ENCODE peak calls at places on chromosomes 5 and 9, in seven cellular contexts. B is tibial artery, D is type B pancreatic cell, C is NB4, X is mucosa of descending colon, G is body of pancreas, T is fibroblast of pulmonary artery. S is an unnamed sample.

GRCh38 chr9:94865599-94866456 is 139.3 kb downstream of the AOPEP start:
- DNase-seq in B (peak; percentile 51), D (no peak), C (no peak), X (no peak), G (no peak), T (no peak), S (no peak)

GRCh38 chr5:4370218-4370617 is 769.9 kb upstream of the ADAMTS16 start:
- DNase-seq in B (no peak), D (no peak), C (no peak), X (no peak), G (no peak), T (no peak), S (no peak)

GRCh38 chr5:8057764-8058163 is 188.8 kb downstream of the MTRR start:
- DNase-seq in B (no peak), D (no peak), C (no peak), X (no peak), G (peak; percentile 7), T (peak; percentile 7), S (no peak)

GRCh38 chr5:93099902-93100347 is 481.1 kb downstream of the NR2F1-AS1 start:
- DNase-seq in B (no peak), D (no peak), C (no peak), X (no peak), G (no peak), T (no peak), S (no peak)

GRCh38 chr5:73450672-73451217 is 2.2 kb upstream of the FOXD1 start:
- DNase-seq in B (no peak), D (no peak), C (no peak), X (no peak), G (no peak), T (no peak), S (no peak)

GRCh38 chr5:132662925-132663770 is 5.2 kb downstream of the IL13 start:
- DNase-seq in B (no peak), D (no peak), C (peak; percentile 76), X (no peak), G (no peak), T (peak; percentile 14), S (no peak)

GRCh38 chr5:139696894-139697658 is 48.9 kb downstream of the CXXC5 start:
- DNase-seq in B (peak; percentile 74), D (no peak), C (peak; percentile 78), X (peak; percentile 78), G (peak; percentile 89), T (peak; percentile 77), S (peak; percentile 48)

GRCh38 chr9:4242239-4242638 is 57.6 kb downstream of the GLIS3 start:
- DNase-seq in B (no peak), D (no peak), C (no peak), X (no peak), G (no peak), T (no peak), S (no peak)

GRCh38 chr9:136187683-136188586 is 17.0 kb downstream of the LHX3 start:
- DNase-seq in B (no peak), D (no peak), C (no peak), X (no peak), G (no peak), T (no peak), S (no peak)

GRCh38 chr5:173659423-173659822 is 43.0 kb upstream of the BOD1 start:
- DNase-seq in B (no peak), D (no peak), C (peak; percentile 21), X (no peak), G (no peak), T (no peak), S (no peak)

GRCh38 chr9:97307091-97307490 is 368 bp upstream of the CCDC180 start:
- DNase-seq in B (peak; percentile 57), D (no peak), C (no peak), X (peak; percentile 86), G (peak; percentile 93), T (peak; percentile 63), S (peak; percentile 65)
- TF ChIP-seq CTCF in B (no peak), D (peak; percentile 52), C (no peak), X (no peak), G (peak; percentile 29), T (no peak), S (peak; percentile 27)

DNA sequence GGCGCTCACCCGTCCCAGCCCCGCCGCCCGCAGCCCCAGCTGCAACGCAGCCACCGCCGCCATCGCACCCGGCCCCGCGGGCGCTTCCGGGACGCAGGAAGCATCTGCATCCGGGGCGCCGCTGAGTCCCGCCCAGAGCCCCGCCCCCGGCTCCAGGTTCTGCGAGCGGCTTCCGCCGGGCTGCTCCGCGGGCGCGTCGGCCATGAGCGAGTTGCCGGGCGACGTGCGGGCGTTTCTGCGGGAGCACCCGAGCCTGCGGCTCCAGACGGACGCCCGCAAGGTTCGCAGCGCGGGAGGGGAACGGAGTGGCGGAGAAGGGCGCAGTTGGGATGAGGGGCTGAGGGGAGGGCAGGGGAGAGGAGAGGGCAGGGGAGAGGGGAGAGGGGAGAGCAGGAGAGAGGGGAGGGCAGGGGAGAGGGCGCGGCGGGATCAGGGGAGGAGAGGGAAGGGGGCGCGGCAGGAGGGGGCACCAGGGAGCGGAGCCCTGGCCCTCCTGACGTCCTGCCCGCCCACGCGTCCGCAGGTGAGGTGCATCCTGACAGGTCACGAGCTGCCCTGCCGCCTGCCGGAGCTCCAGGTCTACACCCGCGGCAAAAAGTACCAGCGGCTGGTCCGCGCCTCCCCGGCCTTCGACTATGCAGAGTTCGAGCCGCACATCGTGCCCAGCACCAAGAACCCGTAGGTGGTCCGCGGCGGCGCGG is at the start of the genes SURF1 and SURF2:
- DNase-seq in B (peak; percentile 83), D (peak; percentile 86), C (peak; percentile 88), X (peak; percentile 94), G (peak; percentile 91), T (peak; percentile 72), S (peak; percentile 79)
- TF ChIP-seq CTCF in B (no peak), D (peak; percentile 24), C (no peak), X (no peak), G (peak; percentile 17), T (no peak), S (peak; percentile 29)

DNA sequence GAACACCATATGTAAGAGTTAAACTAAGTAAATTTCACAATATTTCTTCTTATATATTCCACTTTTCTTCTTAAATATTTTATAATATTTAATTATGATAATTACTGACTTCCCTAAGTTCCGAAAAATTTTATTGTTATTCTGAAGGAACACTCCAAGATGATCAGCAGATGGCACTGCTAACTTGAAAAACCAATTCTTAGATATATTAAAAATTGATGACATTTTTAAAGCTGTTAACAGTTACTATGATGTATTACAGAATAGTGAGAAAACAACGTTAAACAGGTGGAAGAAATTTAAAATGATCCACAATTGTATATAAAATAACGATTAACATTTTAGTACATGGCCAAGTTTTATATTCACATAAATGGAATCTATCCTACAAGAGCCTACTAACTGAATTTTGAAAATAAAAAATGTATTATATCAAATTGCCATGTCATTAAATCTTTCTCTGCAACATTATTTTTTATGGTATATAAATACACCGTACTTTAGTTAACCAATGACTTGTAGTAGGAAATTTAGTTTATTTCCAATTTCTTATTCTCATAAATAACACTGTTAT is 30.1 kb upstream of the MUSK start:
- DNase-seq in B (no peak), D (no peak), C (peak; percentile 7), X (no peak), G (no peak), T (peak; percentile 71), S (no peak)
- TF ChIP-seq CTCF in B (peak; percentile 51), D (peak; percentile 69), C (no peak), X (no peak), G (no peak), T (peak; percentile 44), S (peak; percentile 40)

DNA sequence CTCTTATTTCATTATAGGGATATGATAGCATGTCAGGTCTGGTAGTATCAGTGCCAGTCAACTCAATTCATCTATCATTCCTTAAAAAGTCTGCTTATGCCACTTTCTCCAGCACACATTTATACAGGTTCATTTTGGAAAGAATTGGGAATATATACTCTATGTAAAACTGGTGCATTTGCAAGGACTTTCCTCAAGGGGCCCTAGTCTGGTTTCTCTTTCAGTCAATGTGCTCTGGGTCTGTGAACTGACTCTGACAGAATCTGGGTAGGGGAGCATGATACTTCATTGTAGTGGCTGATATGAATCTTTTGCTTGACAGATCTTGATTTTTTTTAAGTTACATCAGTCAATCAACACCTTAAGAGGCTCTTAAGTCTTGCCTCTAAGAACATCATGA is 313.9 kb downstream of the HTR1A start:
- DNase-seq in B (no peak), D (no peak), C (no peak), X (no peak), G (no peak), T (no peak), S (no peak)
- TF ChIP-seq CTCF in B (no peak), D (no peak), C (no peak), X (no peak), G (no peak), T (no peak), S (no peak)

DNA sequence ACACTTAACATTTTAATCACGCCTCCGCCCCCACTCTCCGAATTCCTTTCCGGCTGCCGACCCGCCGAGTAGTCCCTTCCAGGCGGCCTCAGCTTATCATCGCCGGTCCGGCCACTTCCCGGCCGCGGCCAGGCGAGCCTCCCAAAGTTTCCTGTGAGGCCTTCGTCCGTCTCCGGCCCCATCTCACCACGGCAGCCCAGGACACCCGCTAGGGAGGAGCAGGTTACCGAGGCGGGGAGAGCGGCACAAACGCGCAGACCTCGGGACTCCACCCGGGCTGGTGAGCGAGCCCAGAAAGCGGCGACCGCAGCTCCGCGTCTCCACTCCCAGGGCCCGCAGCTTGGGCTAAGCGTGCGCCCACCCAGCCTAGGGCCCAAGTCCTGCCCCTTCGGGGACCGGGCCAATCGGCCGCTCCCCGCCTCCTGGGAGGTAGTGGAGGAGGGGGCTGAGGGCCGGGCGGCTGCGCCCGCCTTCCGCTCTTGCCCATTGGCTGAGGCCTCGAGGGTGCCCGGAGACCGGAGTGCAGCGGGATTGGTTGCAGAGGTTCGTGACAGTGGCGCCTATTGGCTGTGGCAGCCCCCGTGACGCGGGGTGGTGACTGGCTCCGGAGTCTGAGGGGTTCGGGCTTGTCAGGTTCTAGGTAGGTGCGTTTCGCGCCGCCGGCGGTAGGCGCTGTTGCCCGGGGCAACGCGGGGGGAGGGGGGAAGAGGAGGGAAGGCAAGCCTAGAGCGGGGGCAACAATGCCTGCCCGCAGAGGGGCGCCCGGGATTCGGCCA is 845 bp downstream of the FER start:
- DNase-seq in B (peak; percentile 99), D (peak; percentile 99), C (peak; percentile 99), X (peak; percentile 99), G (peak; percentile 99), T (peak; percentile 99), S (peak; percentile 96)
- TF ChIP-seq CTCF in B (no peak), D (peak; percentile 43), C (no peak), X (no peak), G (peak; percentile 26), T (no peak), S (peak; percentile 24)

S was measured in progenitor cell of endocrine pancreas.